ENCODE peak calls at places on chromosomes 2 and 18, in five cellular contexts. U is HCT116, Q is vagina, G is sigmoid colon, V is endothelial cell of umbilical vein. M is an unnamed sample. For H3K27me3, the result is how much of the 10 kb centered on the place peaks cover.

GRCh38 chr2:14354231-14354630 is 278.3 kb upstream of the LRATD1 start:
- DNase-seq in Q (no peak), U (no peak), G (no peak), V (no peak), M (no peak)

GRCh38 chr18:70491734-70492348 is 203.0 kb downstream of the SOCS6 start:
- DNase-seq in V (peak), U (peak), Q (no peak), G (no peak), M (no peak)

GRCh38 chr18:58101291-58101706 is 57.3 kb downstream of the NEDD4L start:
- DNase-seq in U (no peak), G (no peak), V (no peak), Q (no peak), M (no peak)

GRCh38 chr2:43361286-43361685 is 134.9 kb upstream of the ZFP36L2 start:
- DNase-seq in Q (no peak), U (no peak), G (no peak), V (no peak), M (no peak)

GRCh38 chr2:220880623-220881022 is 691.5 kb downstream of the EPHA4 start:
- DNase-seq in U (no peak), G (no peak), Q (no peak), V (no peak), M (no peak)

GRCh38 chr2:108267117-108267516 is 21.6 kb upstream of the SULT1C2 start:
- DNase-seq in V (no peak), U (no peak), G (no peak), Q (no peak), M (no peak)

GRCh38 chr2:39534095-39534711 is 97.1 kb upstream of the MAP4K3 start:
- DNase-seq in U (no peak), V (no peak), Q (no peak), G (no peak), M (no peak)

GRCh38 chr2:134774786-134775641 is 56.2 kb upstream of the TMEM163 start:
- DNase-seq in V (no peak), U (peak), G (no peak), Q (no peak), M (no peak)

GRCh38 chr2:170680172-170680913 is 34.8 kb upstream of the SP5 start:
- DNase-seq in G (no peak), V (no peak), U (no peak), Q (no peak), M (no peak)

GRCh38 chr2:172442072-172442895 is 14.9 kb downstream of the ITGA6 start:
- DNase-seq in Q (no peak), U (peak), V (peak), G (no peak), M (peak)

GRCh38 chr18:48639772-48640432 is 101.1 kb downstream of the CTIF start:
- DNase-seq in Q (no peak), U (no peak), G (no peak), V (no peak), M (no peak)

GRCh38 chr2:39218401-39218800 is 25.4 kb downstream of the CDKL4 start:
- DNase-seq in V (no peak), G (no peak), U (no peak), Q (no peak), M (no peak)

GRCh38 chr2:133063792-133064191 is 393.8 kb upstream of the LYPD1 start:
- DNase-seq in G (no peak), V (peak), Q (no peak), U (no peak), M (no peak)

GRCh38 chr18:58394046-58394445 is 234.8 kb downstream of the ALPK2 start:
- DNase-seq in U (no peak), Q (no peak), G (no peak), V (no peak), M (no peak)

GRCh38 chr18:12251311-12251710 is 2.9 kb upstream of the CIDEA start:
- DNase-seq in Q (no peak), U (no peak), V (no peak), G (no peak), M (no peak)

GRCh38 chr2:40287201-40287600 is 164.7 kb downstream of the SLC8A1 start:
- DNase-seq in V (no peak), U (no peak), G (no peak), Q (no peak), M (no peak)

GRCh38 chr2:233413046-233413445 is 58.8 kb downstream of the DGKD start:
- DNase-seq in U (no peak), V (no peak), Q (no peak), G (no peak), M (no peak)

GRCh38 chr2:98759827-98760625 is 29.1 kb upstream of the MGAT4A start:
- DNase-seq in Q (no peak), U (no peak), G (no peak), V (no peak), M (no peak)

GRCh38 chr2:151907286-151907932 is 79.2 kb upstream of the ARL5A start:
- DNase-seq in Q (no peak), V (peak), G (no peak), U (no peak), M (no peak)

GRCh38 chr2:45786831-45787357 is 135.4 kb downstream of the PRKCE start:
- DNase-seq in G (no peak), U (no peak), Q (no peak), V (no peak), M (no peak)

GRCh38 chr18:79388043-79388442 is 7.7 kb upstream of the NFATC1 start:
- DNase-seq in G (peak), V (no peak), Q (no peak), U (no peak), M (no peak)

GRCh38 chr2:2114745-2115245 is 216.3 kb downstream of the MYT1L start:
- DNase-seq in V (no peak), Q (no peak), U (no peak), G (no peak), M (no peak)

GRCh38 chr2:188850786-188851185 is 123.4 kb upstream of the COL3A1 start:
- DNase-seq in V (no peak), G (no peak), U (no peak), Q (no peak), M (no peak)

GRCh38 chr2:23599691-23600090 is 214.7 kb downstream of the KLHL29 start:
- DNase-seq in G (no peak), Q (no peak), V (no peak), U (no peak), M (no peak)

GRCh38 chr2:225737556-225737955 is 338.0 kb downstream of the NYAP2 start:
- DNase-seq in U (no peak), Q (no peak), V (peak), G (no peak), M (no peak)

GRCh38 chr18:77110936-77111335 is 21.6 kb downstream of the MBP start:
- DNase-seq in V (no peak), G (no peak), U (no peak), Q (no peak), M (no peak)

GRCh38 chr2:219460424-219460926 is 25.8 kb downstream of the SPEG start:
- DNase-seq in V (no peak), G (peak), Q (no peak), U (no peak), M (no peak)

GRCh38 chr2:212538156-212539144 is at the start of gene ERBB4:
- DNase-seq in G (peak), V (peak), U (no peak), Q (no peak), M (peak)

GRCh38 chr2:160522951-160523700 is 29.5 kb upstream of the RBMS1 start:
- DNase-seq in U (no peak), Q (no peak), G (no peak), V (no peak), M (no peak)

GRCh38 chr2:100752628-100753333 is 67.2 kb upstream of the NPAS2 start:
- DNase-seq in V (no peak), G (no peak), Q (no peak), U (no peak), M (no peak)

DNA sequence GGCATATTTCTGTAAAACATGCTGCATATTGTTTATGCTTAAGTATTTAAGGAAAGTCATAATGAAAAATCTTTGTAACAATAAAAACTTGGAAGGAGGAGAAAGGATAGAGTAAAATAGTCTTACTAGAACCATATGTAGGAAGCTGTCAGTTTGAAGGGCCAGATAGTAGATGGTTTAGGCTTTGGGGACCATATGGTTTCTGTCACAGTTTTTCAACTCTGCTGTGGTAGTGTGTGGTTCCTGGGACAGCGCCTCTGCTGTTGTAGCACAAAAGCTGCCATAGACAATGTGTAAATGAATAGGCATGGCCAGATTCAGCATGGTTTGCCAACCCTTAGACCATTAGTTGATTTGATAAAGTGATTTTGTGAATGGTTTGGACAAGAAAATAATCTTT is 75.5 kb downstream of the SLC39A10 start:
- DNase-seq in Q (no peak), U (no peak), V (no peak), G (no peak), M (no peak)
- TF ChIP-seq POLR2AphosphoS5 in Q (no peak), U (no peak), V (no peak), G (no peak), M (no peak)

GRCh38 chr2:159093496-159093895 is 125.1 kb downstream of the TANC1 start:
- DNase-seq in U (no peak), Q (no peak), G (no peak), V (peak), M (peak)

GRCh38 chr2:159091981-159092380 is 123.5 kb downstream of the TANC1 start:
- DNase-seq in U (no peak), Q (no peak), G (no peak), V (peak), M (peak)

GRCh38 chr2:159090514-159091201 is 122.2 kb downstream of the TANC1 start:
- DNase-seq in U (no peak), Q (no peak), V (peak), G (no peak), M (peak)

GRCh38 chr2:159089543-159089942 is 121.1 kb downstream of the TANC1 start:
- DNase-seq in G (no peak), V (peak), U (no peak), Q (no peak), M (no peak)

DNA sequence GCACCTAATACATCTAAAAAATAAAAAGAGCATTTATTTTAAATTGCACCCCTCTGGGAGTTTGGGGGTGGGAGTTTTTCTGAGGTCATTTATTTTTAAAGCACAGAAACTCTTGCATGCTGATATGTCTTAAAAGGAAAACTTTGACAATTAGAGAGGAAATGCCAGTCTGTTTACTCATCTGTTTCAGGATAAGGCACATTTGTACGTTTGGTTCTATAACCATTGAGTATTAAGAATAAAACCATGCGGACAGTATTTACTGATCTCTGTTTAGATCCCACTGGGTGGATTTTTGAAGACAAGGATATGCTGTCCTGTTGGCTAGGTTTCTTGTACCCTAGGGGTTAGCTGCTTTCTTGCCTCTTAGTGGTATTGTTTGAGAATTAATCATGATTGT is 122.9 kb downstream of the TANC1 start:
- DNase-seq in V (peak), U (no peak), Q (no peak), G (no peak), M (no peak)
- H3K27me3 ChIP-seq in V (under half), U (under half), Q (under half), G (under half), M (under half)

DNA sequence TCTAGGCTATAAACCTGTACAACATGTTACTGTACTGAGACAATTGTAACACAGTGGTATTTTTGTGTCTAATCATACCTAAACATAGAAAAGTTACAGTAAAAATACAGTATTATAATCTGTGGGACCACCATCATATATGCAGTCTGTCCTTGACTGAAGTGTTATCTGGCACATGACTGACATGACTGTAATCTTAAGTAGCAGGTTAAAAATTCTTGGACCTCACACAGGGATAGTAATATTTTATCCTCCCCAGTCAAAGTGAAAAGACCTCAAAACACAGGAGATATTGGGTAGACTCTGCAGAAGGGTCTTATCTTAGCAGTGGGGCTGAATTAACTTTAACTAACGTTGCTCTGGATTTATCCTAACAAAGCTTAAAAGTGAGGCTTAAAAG is 4.9 kb upstream of the SCN9A start:
- DNase-seq in G (no peak), U (no peak), Q (no peak), V (no peak), M (no peak)
- H3K27ac ChIP-seq in G (no peak), U (no peak), Q (no peak), V (no peak), M (no peak)

DNA sequence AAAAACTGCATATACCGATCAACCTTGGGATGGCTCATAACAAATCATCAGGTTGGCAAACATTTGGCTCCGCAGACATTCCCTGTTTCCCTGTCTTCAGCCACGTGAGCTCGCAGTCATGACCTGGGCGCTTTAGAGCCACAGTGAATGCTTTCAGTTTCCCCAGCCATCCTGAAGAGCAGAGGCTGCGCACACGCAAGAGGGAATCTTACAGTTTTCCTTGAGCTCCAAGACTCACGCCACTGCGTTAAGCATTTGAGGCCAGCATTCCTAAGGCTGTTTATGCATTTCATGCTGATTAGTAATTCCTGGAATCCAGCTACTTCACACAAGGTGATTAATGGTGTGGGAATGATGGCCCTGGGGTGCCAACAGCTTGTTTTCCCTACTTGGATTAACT is 95.1 kb downstream of the MTCL1 start:
- DNase-seq in U (peak), Q (no peak), V (peak), G (no peak), M (no peak)
- TF ChIP-seq POLR2AphosphoS5 in U (peak), Q (no peak), V (peak), G (no peak), M (no peak)

GRCh38 chr18:22176282-22176621 is 6.9 kb downstream of the GATA6 start:
- DNase-seq in Q (no peak), U (no peak), G (no peak), V (peak), M (no peak)
- H3K27me3 ChIP-seq in Q (under half), U (under half), G (half or more), V (under half), M (under half)